ENCODE peak calls at places on chromosome 1, in four cellular contexts. E is ELR, R is fibroblast of the conjunctiva, D is glutamatergic neuron. W is an unnamed sample.

GRCh38 chr1:62391369-62391971 is 45.4 kb upstream of the USP1 start:
- DNase-seq in E (peak), R (no peak), D (peak), W (no peak)

GRCh38 chr1:208207388-208208131 is 36.6 kb downstream of the PLXNA2 start:
- DNase-seq in E (peak), R (peak), D (no peak), W (peak)

GRCh38 chr1:23529146-23530088 is 1.6 kb downstream of the E2F2 start:
- DNase-seq in E (peak), R (no peak), D (no peak), W (no peak)

GRCh38 chr1:66439028-66439427 is 94.9 kb upstream of the SGIP1 start:
- DNase-seq in E (peak), R (no peak), D (no peak), W (no peak)

GRCh38 chr1:154767315-154768240 is 102.5 kb downstream of the KCNN3 start:
- DNase-seq in E (no peak), R (no peak), D (no peak), W (no peak)

GRCh38 chr1:71796044-71796443 is 486.3 kb downstream of the NEGR1 start:
- DNase-seq in E (no peak), R (no peak), D (no peak), W (no peak)

GRCh38 chr1:163395767-163396166 is 74.0 kb downstream of the NUF2 start:
- DNase-seq in E (no peak), R (no peak), D (no peak), W (no peak)

GRCh38 chr1:36203554-36204346 is 20.5 kb upstream of the THRAP3 start:
- DNase-seq in E (no peak), R (no peak), D (no peak), W (peak)

GRCh38 chr1:154391086-154391770 is 13.9 kb upstream of the IL6R start:
- DNase-seq in E (no peak), R (no peak), D (no peak), W (no peak)

GRCh38 chr1:94063379-94063778 is 57.6 kb downstream of the ABCA4 start:
- DNase-seq in E (peak), R (peak), D (no peak), W (peak)

GRCh38 chr1:188429385-188429784 is 1600.6 kb downstream of the PLA2G4A start:
- DNase-seq in E (no peak), R (peak), D (no peak), W (no peak)

GRCh38 chr1:246566808-246567154 is 525 bp downstream of the CNST start:
- DNase-seq in E (peak), R (no peak), D (no peak), W (peak)

GRCh38 chr1:163170331-163170730 is 32.4 kb downstream of the RGS5 start:
- DNase-seq in E (peak), R (no peak), D (no peak), W (no peak)

W was measured in tibial artery.